ENCODE peak calls at places on chromosomes 6 and 20, in nine cellular contexts. E, N, F, A, S, O, V, H and T are unnamed samples.

GRCh38 chr6:11315743-11316437 is 83.4 kb upstream of the NEDD9 start:
- DNase-seq in E (no peak), N (peak; percentile 92), F (peak; percentile 88), A (no peak), S (peak; percentile 99), O (peak; percentile 16), V (no peak), H (peak; percentile 79), T (peak; percentile 39)

GRCh38 chr20:46304361-46304760 is 3.9 kb downstream of the CDH22 start:
- DNase-seq in E (no peak), N (no peak), F (no peak), A (no peak), S (no peak), O (no peak), V (no peak), H (peak; percentile 16), T (no peak)

GRCh38 chr6:6843057-6843627 is 254.6 kb downstream of the LY86 start:
- DNase-seq in E (no peak), N (peak; percentile 6), F (no peak), A (no peak), S (peak; percentile 43), O (no peak), V (no peak), H (peak; percentile 44), T (no peak)

GRCh38 chr20:60565093-60565492 is 606.9 kb downstream of the CDH26 start:
- DNase-seq in E (no peak), N (no peak), F (no peak), A (no peak), S (no peak), O (no peak), V (no peak), H (no peak), T (no peak)

GRCh38 chr6:11350294-11350693 is 117.8 kb upstream of the NEDD9 start:
- DNase-seq in E (no peak), N (no peak), F (no peak), A (no peak), S (peak; percentile 85), O (no peak), V (no peak), H (no peak), T (no peak)

GRCh38 chr20:41145821-41146620 is 8.7 kb downstream of the PLCG1 start:
- DNase-seq in E (peak; percentile 74), N (no peak), F (no peak), A (no peak), S (peak; percentile 30), O (no peak), V (no peak), H (no peak), T (no peak)

GRCh38 chr6:148747493-148748160 is 797 bp downstream of the UST start:
- DNase-seq in E (peak; percentile 78), N (no peak), F (no peak), A (no peak), S (peak; percentile 46), O (peak; percentile 33), V (peak; percentile 18), H (peak; percentile 61), T (no peak)

GRCh38 chr6:108120311-108120710 is 45.5 kb upstream of the NR2E1 start:
- DNase-seq in E (no peak), N (no peak), F (no peak), A (no peak), S (no peak), O (no peak), V (no peak), H (no peak), T (no peak)

GRCh38 chr6:122717350-122717749 is 62.2 kb upstream of the FABP7 start:
- DNase-seq in E (no peak), N (peak; percentile 36), F (no peak), A (peak; percentile 63), S (peak; percentile 59), O (peak; percentile 70), V (no peak), H (no peak), T (no peak)

GRCh38 chr20:56974499-56975250 is 291.8 kb downstream of the BMP7 start:
- DNase-seq in E (no peak), N (peak; percentile 9), F (peak; percentile 45), A (no peak), S (peak; percentile 5), O (no peak), V (peak; percentile 15), H (peak; percentile 52), T (peak; percentile 47)

GRCh38 chr6:50087231-50087954 is 37.7 kb upstream of the DEFB112 start:
- DNase-seq in E (no peak), N (peak; percentile 13), F (no peak), A (no peak), S (peak; percentile 62), O (peak; percentile 84), V (no peak), H (peak; percentile 53), T (no peak)

GRCh38 chr6:13553646-13554045 is 20.8 kb upstream of the SIRT5 start:
- DNase-seq in E (no peak), N (no peak), F (no peak), A (no peak), S (no peak), O (no peak), V (no peak), H (peak; percentile 60), T (no peak)

GRCh38 chr6:8939615-8940014 is 504.3 kb upstream of the SLC35B3 start:
- DNase-seq in E (no peak), N (no peak), F (no peak), A (peak; percentile 86), S (no peak), O (no peak), V (no peak), H (peak; percentile 23), T (no peak)

GRCh38 chr6:128512296-128512695 is 8.1 kb downstream of the PTPRK start:
- DNase-seq in E (no peak), N (no peak), F (no peak), A (no peak), S (peak; percentile 33), O (no peak), V (no peak), H (no peak), T (no peak)

GRCh38 chr6:2507016-2507415 is 243.7 kb downstream of the MYLK4 start:
- DNase-seq in E (no peak), N (no peak), F (no peak), A (no peak), S (no peak), O (no peak), V (no peak), H (no peak), T (no peak)